ENCODE peak calls at places on chromosomes 11 and 22, in five cellular contexts. One of them, this sample, is unnamed.

GRCh38 chr11:37512156-37512780 is 914.2 kb upstream of the RAG2 start:
- DNase-seq in PC-3: no peak
- DNase-seq in neural progenitor cell: no peak
- DNase-seq in GM23248: peak
- DNase-seq in HCT116: no peak
- DNase-seq in this sample: no peak

GRCh38 chr11:122756417-122756816 is 81.9 kb upstream of the CRTAM start:
- DNase-seq in PC-3: no peak
- DNase-seq in neural progenitor cell: no peak
- DNase-seq in GM23248: no peak
- DNase-seq in HCT116: no peak
- DNase-seq in this sample: peak

GRCh38 chr11:111450480-111451320 is 61.5 kb downstream of the BTG4 start:
- DNase-seq in PC-3: no peak
- DNase-seq in neural progenitor cell: no peak
- DNase-seq in GM23248: no peak
- DNase-seq in HCT116: no peak
- DNase-seq in this sample: peak

GRCh38 chr11:119204066-119204465 is 2.1 kb upstream of the CBL start:
- DNase-seq in PC-3: no peak
- DNase-seq in neural progenitor cell: no peak
- DNase-seq in GM23248: no peak
- DNase-seq in HCT116: no peak
- DNase-seq in this sample: no peak

GRCh38 chr11:10902301-10902700 is 44.4 kb upstream of the ZBED5 start:
- DNase-seq in PC-3: peak
- DNase-seq in neural progenitor cell: no peak
- DNase-seq in GM23248: no peak
- DNase-seq in HCT116: no peak
- DNase-seq in this sample: no peak

GRCh38 chr22:37258810-37259472 is 14.9 kb upstream of the RAC2 start:
- DNase-seq in PC-3: no peak
- DNase-seq in neural progenitor cell: no peak
- DNase-seq in GM23248: no peak
- DNase-seq in HCT116: no peak
- DNase-seq in this sample: no peak

GRCh38 chr11:47847892-47848635 is at the start of gene NUP160:
- DNase-seq in PC-3: peak
- DNase-seq in neural progenitor cell: peak
- DNase-seq in GM23248: peak
- DNase-seq in HCT116: peak
- DNase-seq in this sample: peak

GRCh38 chr11:63770763-63771162 is 2.2 kb upstream of the ZFTA start:
- DNase-seq in PC-3: no peak
- DNase-seq in neural progenitor cell: peak
- DNase-seq in GM23248: peak
- DNase-seq in HCT116: no peak
- DNase-seq in this sample: no peak

GRCh38 chr22:37804886-37805857 is 2.6 kb upstream of the GCAT start:
- DNase-seq in PC-3: peak
- DNase-seq in neural progenitor cell: peak
- DNase-seq in GM23248: peak
- DNase-seq in HCT116: peak
- DNase-seq in this sample: no peak

GRCh38 chr11:61974766-61975631 is 7.6 kb upstream of the FTH1 start:
- DNase-seq in PC-3: peak
- DNase-seq in neural progenitor cell: no peak
- DNase-seq in GM23248: no peak
- DNase-seq in HCT116: no peak
- DNase-seq in this sample: no peak

GRCh38 chr22:19769393-19769715 is 8.8 kb downstream of the TBX1 start:
- DNase-seq in PC-3: no peak
- DNase-seq in neural progenitor cell: no peak
- DNase-seq in GM23248: no peak
- DNase-seq in HCT116: no peak
- DNase-seq in this sample: no peak

GRCh38 chr11:64031001-64031400 is 4.7 kb upstream of the FLRT1 start:
- DNase-seq in PC-3: no peak
- DNase-seq in neural progenitor cell: no peak
- DNase-seq in GM23248: no peak
- DNase-seq in HCT116: no peak
- DNase-seq in this sample: no peak

GRCh38 chr11:12006552-12007229 is 1.7 kb downstream of the DKK3 start:
- DNase-seq in PC-3: no peak
- DNase-seq in neural progenitor cell: no peak
- DNase-seq in GM23248: no peak
- DNase-seq in HCT116: no peak
- DNase-seq in this sample: no peak

GRCh38 chr11:64951529-64951928 is 15.8 kb upstream of the GPHA2 start:
- DNase-seq in PC-3: no peak
- DNase-seq in neural progenitor cell: no peak
- DNase-seq in GM23248: no peak
- DNase-seq in HCT116: no peak
- DNase-seq in this sample: no peak

GRCh38 chr11:23866641-23867040 is 630.2 kb upstream of the LUZP2 start:
- DNase-seq in PC-3: peak
- DNase-seq in neural progenitor cell: no peak
- DNase-seq in GM23248: peak
- DNase-seq in HCT116: no peak
- DNase-seq in this sample: no peak

GRCh38 chr11:66934971-66935779 is 23.0 kb downstream of the PC start:
- DNase-seq in PC-3: no peak
- DNase-seq in neural progenitor cell: no peak
- DNase-seq in GM23248: peak
- DNase-seq in HCT116: no peak
- DNase-seq in this sample: no peak

GRCh38 chr22:20571531-20572007 is 64.2 kb downstream of the MED15 start:
- DNase-seq in PC-3: peak
- DNase-seq in neural progenitor cell: peak
- DNase-seq in GM23248: peak
- DNase-seq in HCT116: no peak
- DNase-seq in this sample: peak

DNA sequence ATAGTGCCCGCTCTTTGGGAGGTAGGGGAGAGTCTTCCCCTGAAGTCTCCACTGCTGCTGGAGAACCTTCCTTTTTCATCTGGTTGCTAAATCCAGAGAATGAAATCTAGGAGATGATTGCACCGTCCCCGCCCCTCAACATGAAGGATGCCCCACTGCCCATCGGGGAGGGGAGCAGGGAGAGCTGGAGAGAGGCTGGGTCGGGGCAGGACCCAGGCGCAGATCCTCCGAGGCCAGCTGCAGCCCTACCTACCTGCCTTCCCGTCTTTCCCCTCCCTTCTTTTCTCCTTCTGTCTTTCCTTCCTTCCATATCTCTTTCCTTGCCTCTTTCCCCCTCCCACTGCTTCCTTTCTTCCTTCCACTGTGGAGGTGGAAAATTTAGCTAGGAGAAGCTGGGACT is 811 bp upstream of the PLEKHB1 start:
- DNase-seq in PC-3: no peak
- DNase-seq in neural progenitor cell: peak
- DNase-seq in GM23248: no peak
- DNase-seq in HCT116: no peak
- DNase-seq in this sample: no peak
- TF ChIP-seq EZH2 in PC-3: no peak
- TF ChIP-seq EZH2 in neural progenitor cell: no peak
- TF ChIP-seq EZH2 in GM23248: no peak
- TF ChIP-seq EZH2 in HCT116: no peak
- TF ChIP-seq EZH2 in this sample: no peak

DNA sequence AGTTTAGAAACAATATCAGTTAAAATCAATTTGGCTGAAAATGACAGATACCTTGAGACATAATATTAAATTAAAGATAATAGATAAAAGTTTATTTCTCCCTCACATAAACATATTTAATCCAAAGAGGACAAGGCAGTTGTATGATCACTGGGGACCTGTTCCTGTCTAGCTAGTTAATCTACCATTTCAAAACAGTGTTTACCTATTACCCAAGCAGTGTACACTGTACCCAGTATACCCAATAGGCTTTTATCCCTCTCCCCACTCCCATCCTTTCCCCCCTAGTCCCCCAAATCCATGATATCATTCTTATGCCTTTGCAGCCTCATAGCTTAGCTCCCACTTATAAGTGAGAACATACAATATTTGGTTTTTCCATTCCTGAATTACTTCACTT is 229.7 kb upstream of the LARGE1 start:
- DNase-seq in PC-3: no peak
- DNase-seq in neural progenitor cell: no peak
- DNase-seq in GM23248: no peak
- DNase-seq in HCT116: no peak
- DNase-seq in this sample: no peak
- H3K9ac ChIP-seq in PC-3: no peak
- H3K9ac ChIP-seq in neural progenitor cell: no peak
- H3K9ac ChIP-seq in GM23248: no peak
- H3K9ac ChIP-seq in HCT116: no peak
- H3K9ac ChIP-seq in this sample: no peak

DNA sequence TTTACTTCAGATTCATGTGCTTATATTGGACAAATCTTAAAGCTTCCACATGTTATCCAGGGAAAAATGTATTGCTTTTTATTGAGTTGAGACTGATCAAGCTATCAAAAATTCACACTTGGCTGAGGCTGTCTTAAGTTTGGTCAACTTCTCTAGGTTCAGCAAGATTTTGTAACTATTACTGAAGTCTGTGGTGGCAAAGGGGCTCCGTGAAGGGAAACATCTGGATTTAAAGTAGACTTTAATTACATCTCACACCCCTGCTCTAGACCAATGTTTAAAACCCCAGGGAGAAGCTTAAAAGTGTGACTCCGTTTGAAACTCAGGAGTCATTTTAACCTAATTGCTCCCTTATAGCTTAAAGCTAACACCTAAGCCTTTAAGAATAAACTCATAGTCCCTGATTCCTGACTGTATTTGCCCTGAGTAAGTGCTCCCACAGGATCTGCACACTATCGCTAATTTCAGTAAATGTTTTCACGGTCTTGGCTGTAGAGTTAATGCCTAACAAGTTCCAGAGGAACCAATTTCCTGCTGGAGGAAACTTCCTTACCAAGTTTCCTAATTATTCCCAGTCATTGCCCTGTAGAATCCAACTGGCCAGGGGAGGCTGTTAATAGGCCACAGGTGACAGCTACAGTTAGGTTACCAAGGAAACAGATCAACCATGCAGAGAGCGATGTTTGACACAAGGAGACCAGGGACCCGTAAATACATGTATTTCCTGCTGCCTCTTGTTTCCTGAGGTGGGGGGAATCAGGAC is 40.5 kb downstream of the OR10A6 start:
- DNase-seq in PC-3: no peak
- DNase-seq in neural progenitor cell: peak
- DNase-seq in GM23248: peak
- DNase-seq in HCT116: no peak
- DNase-seq in this sample: no peak
- TF ChIP-seq EZH2phosphoT487 in PC-3: no peak
- TF ChIP-seq EZH2phosphoT487 in neural progenitor cell: no peak
- TF ChIP-seq EZH2phosphoT487 in GM23248: no peak
- TF ChIP-seq EZH2phosphoT487 in HCT116: no peak
- TF ChIP-seq EZH2phosphoT487 in this sample: no peak

DNA sequence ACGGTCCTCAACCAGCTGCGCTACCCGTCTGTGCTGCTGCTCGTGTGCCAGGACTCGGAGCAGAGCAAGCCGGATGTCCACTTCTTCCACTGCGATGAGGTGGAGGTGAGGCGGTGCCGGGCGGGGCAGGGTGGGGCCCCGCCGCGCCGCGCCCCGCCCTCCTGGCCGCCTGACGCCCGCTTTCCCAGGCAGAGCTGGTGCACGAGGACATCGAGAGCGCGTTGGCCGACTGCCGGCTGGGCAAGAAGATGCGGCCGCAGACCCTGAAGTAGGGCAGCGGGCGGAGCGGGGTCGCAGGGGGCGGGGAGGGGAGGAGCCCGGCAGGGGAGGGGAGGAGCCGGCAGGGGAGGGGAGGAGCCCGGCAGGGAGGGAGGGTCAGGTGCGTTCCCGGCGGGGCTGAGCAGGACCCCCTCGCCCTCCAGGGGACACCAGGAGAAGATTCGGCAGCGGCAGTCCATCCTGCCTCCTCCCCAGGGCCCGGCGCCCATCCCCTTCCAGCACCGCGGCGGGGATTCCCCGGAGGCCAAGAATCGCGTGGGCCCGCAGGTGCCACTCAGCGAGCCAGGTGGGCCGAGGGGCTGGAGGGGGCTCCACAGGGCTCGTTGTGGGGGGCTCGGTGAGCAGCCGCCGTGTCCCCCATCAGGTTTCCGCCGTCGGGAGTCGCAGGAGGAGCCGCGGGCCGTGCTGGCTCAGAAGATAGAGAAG is 14.8 kb downstream of the EPS8L2 start:
- DNase-seq in PC-3: peak
- DNase-seq in neural progenitor cell: peak
- DNase-seq in GM23248: no peak
- DNase-seq in HCT116: no peak
- DNase-seq in this sample: no peak
- TF ChIP-seq EZH2 in PC-3: no peak
- TF ChIP-seq EZH2 in neural progenitor cell: no peak
- TF ChIP-seq EZH2 in GM23248: no peak
- TF ChIP-seq EZH2 in HCT116: no peak
- TF ChIP-seq EZH2 in this sample: no peak

GRCh38 chr11:81804858-81805257 is 928.8 kb downstream of the FAM181B start:
- DNase-seq in PC-3: no peak
- DNase-seq in neural progenitor cell: no peak
- DNase-seq in GM23248: no peak
- DNase-seq in HCT116: no peak
- DNase-seq in this sample: no peak
- H3K9ac ChIP-seq in PC-3: no peak
- H3K9ac ChIP-seq in neural progenitor cell: no peak
- H3K9ac ChIP-seq in GM23248: no peak
- H3K9ac ChIP-seq in HCT116: no peak
- H3K9ac ChIP-seq in this sample: no peak

GRCh38 chr11:130379276-130379675 is 49.1 kb downstream of the ADAMTS8 start:
- DNase-seq in PC-3: no peak
- DNase-seq in neural progenitor cell: no peak
- DNase-seq in GM23248: no peak
- DNase-seq in HCT116: no peak
- DNase-seq in this sample: no peak

GRCh38 chr11:130383363-130384168 is 44.8 kb downstream of the ADAMTS8 start:
- DNase-seq in PC-3: peak
- DNase-seq in neural progenitor cell: no peak
- DNase-seq in GM23248: peak
- DNase-seq in HCT116: no peak
- DNase-seq in this sample: no peak

GRCh38 chr11:130381317-130381716 is 47.1 kb downstream of the ADAMTS8 start:
- DNase-seq in PC-3: no peak
- DNase-seq in neural progenitor cell: no peak
- DNase-seq in GM23248: no peak
- DNase-seq in HCT116: no peak
- DNase-seq in this sample: no peak
- TF ChIP-seq EZH2phosphoT487 in PC-3: no peak
- TF ChIP-seq EZH2phosphoT487 in neural progenitor cell: no peak
- TF ChIP-seq EZH2phosphoT487 in GM23248: no peak
- TF ChIP-seq EZH2phosphoT487 in HCT116: no peak
- TF ChIP-seq EZH2phosphoT487 in this sample: no peak

GRCh38 chr11:75664366-75664765 is 4.5 kb downstream of the MAP6 start:
- DNase-seq in PC-3: no peak
- DNase-seq in neural progenitor cell: no peak
- DNase-seq in GM23248: no peak
- DNase-seq in HCT116: no peak
- DNase-seq in this sample: no peak

GRCh38 chr11:75667268-75667830 is 1.5 kb downstream of the MAP6 start:
- DNase-seq in PC-3: peak
- DNase-seq in neural progenitor cell: peak
- DNase-seq in GM23248: peak
- DNase-seq in HCT116: no peak
- DNase-seq in this sample: no peak

GRCh38 chr11:75665126-75665525 is 3.7 kb downstream of the MAP6 start:
- DNase-seq in PC-3: no peak
- DNase-seq in neural progenitor cell: no peak
- DNase-seq in GM23248: no peak
- DNase-seq in HCT116: no peak
- DNase-seq in this sample: no peak

GRCh38 chr11:75668508-75669297 is at the start of gene MAP6:
- DNase-seq in PC-3: peak
- DNase-seq in neural progenitor cell: peak
- DNase-seq in GM23248: peak
- DNase-seq in HCT116: no peak
- DNase-seq in this sample: peak

GRCh38 chr11:75667831-75668507 is 869 bp downstream of the MAP6 start:
- DNase-seq in PC-3: peak
- DNase-seq in neural progenitor cell: peak
- DNase-seq in GM23248: peak
- DNase-seq in HCT116: no peak
- DNase-seq in this sample: no peak
- TF ChIP-seq EZH2 in PC-3: no peak
- TF ChIP-seq EZH2 in neural progenitor cell: no peak
- TF ChIP-seq EZH2 in GM23248: no peak
- TF ChIP-seq EZH2 in HCT116: no peak
- TF ChIP-seq EZH2 in this sample: no peak

This sample was measured in MM.1S.